ENCODE peak calls at places on chromosomes 16 and 17, in four cellular contexts. C is astrocyte of the spinal cord, I is brain microvascular endothelial cell, W is H9. H is an unnamed sample.

GRCh38 chr17:64252831-64253230 is 10.2 kb downstream of the TEX2 start:
- DNase-seq in C (no peak), I (no peak), W (no peak), H (no peak)

GRCh38 chr17:47297661-47298400 is 25.9 kb upstream of the EFCAB13 start:
- DNase-seq in C (no peak), I (no peak), W (no peak), H (no peak)

GRCh38 chr16:87203060-87203656 is 114.0 kb downstream of the C16orf95 start:
- DNase-seq in C (peak), I (peak), W (peak), H (peak)

GRCh38 chr17:35341465-35341992 is 31.9 kb downstream of the SLFN11 start:
- DNase-seq in C (no peak), I (no peak), W (no peak), H (no peak)

GRCh38 chr16:12092347-12092882 is 115.9 kb downstream of the SNX29 start:
- DNase-seq in C (peak), I (peak), W (no peak), H (no peak)

GRCh38 chr16:87108941-87109340 is 208.3 kb downstream of the C16orf95 start:
- DNase-seq in C (no peak), I (peak), W (no peak), H (no peak)

GRCh38 chr17:43401293-43401692 is 2.5 kb downstream of the ARL4D start:
- DNase-seq in C (peak), I (peak), W (no peak), H (peak)

GRCh38 chr16:85403693-85404092 is 209.4 kb upstream of the GSE1 start:
- DNase-seq in C (no peak), I (no peak), W (no peak), H (peak)

GRCh38 chr16:87391324-87391949 is 699 bp upstream of the MAP1LC3B start:
- DNase-seq in C (no peak), I (no peak), W (peak), H (peak)

GRCh38 chr17:48174833-48175232 is 67.3 kb downstream of the SNX11 start:
- DNase-seq in C (no peak), I (no peak), W (no peak), H (no peak)

GRCh38 chr17:49363251-49363650 is 1.2 kb upstream of the ZNF652 start:
- DNase-seq in C (no peak), I (no peak), W (no peak), H (no peak)

GRCh38 chr17:49369089-49369488 is 7.0 kb upstream of the ZNF652 start:
- DNase-seq in C (no peak), I (no peak), W (peak), H (no peak)

GRCh38 chr17:49362723-49363117 is 670 bp upstream of the ZNF652 start:
- DNase-seq in C (peak), I (no peak), W (no peak), H (no peak)

GRCh38 chr17:49364119-49364518 is 2.1 kb upstream of the ZNF652 start:
- DNase-seq in C (no peak), I (no peak), W (no peak), H (no peak)

GRCh38 chr17:49365667-49366066 is 3.6 kb upstream of the ZNF652 start:
- DNase-seq in C (peak), I (no peak), W (peak), H (peak)
- TF ChIP-seq CTCF in C (peak), I (peak), W (peak), H (no peak)

GRCh38 chr17:45433136-45433535 is 466 bp upstream of the ARHGAP27 start:
- DNase-seq in C (no peak), I (no peak), W (no peak), H (no peak)

GRCh38 chr17:45430738-45431530 is 1.7 kb downstream of the ARHGAP27 start:
- DNase-seq in C (no peak), I (no peak), W (peak), H (peak)

GRCh38 chr17:45432405-45433113 is at the start of gene ARHGAP27:
- DNase-seq in C (no peak), I (no peak), W (peak), H (peak)

GRCh38 chr17:45430006-45430737 is 2.5 kb downstream of the ARHGAP27 start:
- DNase-seq in C (no peak), I (no peak), W (peak), H (no peak)

DNA sequence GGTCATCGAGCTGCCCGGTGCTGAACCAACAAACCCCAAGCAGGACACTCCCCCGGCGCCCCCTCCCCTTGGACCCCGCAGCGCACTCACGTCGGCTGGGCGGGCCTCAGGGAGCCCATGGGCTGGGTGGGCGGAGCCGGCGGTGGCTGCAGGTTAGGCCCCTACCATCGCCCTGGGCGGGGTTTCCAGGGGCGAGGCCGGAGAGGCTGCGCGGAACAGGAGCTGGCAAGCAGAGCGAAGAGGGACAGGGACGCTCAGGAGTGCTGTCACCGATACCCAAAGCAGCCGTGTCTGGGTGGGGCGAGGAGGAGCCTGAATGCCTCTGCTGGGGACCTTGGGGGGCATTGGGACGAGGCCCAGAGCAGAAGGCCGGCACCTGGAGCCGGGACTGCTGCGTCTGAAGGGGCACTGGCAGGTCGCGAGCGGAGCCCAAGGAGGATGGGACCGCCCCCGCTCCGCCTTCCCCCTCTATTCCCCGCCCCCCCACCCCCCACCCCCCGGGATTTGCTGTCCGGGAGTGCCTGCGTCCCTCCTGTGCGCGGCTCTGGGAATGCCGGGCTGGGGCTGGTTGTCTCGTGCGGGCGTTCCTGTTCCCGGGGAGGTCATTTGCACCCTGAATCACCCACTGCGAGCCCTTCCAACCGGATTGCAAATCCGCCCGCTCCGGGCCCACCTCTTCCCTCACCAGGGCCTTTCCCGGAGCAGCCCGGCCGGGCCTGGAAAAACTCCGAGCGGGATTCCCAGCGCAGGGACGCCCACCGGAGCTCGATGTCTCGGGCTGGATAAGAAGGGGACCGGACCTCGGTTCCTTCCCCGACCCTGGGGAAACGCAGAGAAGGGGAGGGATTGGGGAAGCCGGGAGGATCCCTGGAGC is 902 bp downstream of the ARHGAP27 start:
- DNase-seq in C (no peak), I (no peak), W (peak), H (peak)
- TF ChIP-seq CTCF in C (no peak), I (no peak), W (no peak), H (no peak)

DNA sequence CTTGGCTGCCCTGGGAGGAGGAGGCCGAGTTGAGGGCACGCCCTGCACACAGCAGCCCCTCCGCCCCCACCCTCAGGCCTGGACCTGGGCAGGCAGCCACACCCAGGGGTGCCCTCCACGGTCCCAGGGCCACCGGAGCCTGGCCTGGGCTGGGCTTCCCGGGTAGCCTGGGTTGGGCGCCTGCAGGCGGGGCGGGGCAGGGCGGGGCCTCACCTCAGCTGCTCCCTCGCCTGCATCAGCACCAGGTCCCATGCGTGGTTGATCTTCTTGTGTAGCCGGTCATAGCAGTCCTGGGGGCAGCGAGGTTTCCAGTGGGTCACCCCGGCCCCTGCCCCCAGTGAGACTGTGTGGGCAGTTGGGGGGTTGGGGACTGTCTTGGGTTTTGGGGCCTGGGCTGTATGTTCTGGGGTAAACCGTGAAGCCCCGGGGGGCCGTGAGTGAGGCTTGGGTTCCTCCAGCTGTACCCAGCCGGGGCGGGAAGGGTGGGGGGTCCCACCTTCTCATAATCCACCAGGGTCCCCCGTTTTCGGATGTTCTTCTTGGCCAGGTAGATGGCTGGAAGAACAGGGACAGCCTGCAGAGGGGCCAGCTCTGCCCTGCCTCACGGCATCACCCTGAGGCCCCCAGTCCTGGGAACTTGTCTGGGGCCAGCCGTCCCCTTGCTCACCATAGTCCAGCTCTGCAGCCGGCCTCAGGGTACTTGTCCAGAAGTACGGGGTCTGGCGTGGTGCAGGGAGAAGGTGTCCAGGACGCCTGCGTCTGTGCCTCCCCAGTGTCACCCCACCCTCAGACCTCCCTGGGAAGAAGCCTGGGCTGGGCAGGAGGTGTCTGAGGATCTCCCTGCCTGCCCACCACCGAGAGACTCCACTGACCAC is 2.0 kb downstream of the RGS11 start:
- DNase-seq in C (no peak), I (no peak), W (no peak), H (peak)
- TF ChIP-seq CTCF in C (no peak), I (no peak), W (no peak), H (no peak)

GRCh38 chr16:8655184-8655717 is 19.2 kb upstream of the ABAT start:
- DNase-seq in C (peak), I (peak), W (peak), H (peak)
- TF ChIP-seq CTCF in C (peak), I (peak), W (peak), H (peak)

GRCh38 chr16:70605284-70605659 is 41.1 kb upstream of the IL34 start:
- DNase-seq in C (no peak), I (no peak), W (no peak), H (no peak)

GRCh38 chr16:70604407-70605283 is 41.7 kb upstream of the IL34 start:
- DNase-seq in C (no peak), I (no peak), W (no peak), H (no peak)

GRCh38 chr16:70601576-70602575 is 44.5 kb upstream of the IL34 start:
- DNase-seq in C (peak), I (peak), W (no peak), H (no peak)

GRCh38 chr16:70600730-70601129 is 45.6 kb upstream of the IL34 start:
- DNase-seq in C (no peak), I (no peak), W (no peak), H (no peak)

DNA sequence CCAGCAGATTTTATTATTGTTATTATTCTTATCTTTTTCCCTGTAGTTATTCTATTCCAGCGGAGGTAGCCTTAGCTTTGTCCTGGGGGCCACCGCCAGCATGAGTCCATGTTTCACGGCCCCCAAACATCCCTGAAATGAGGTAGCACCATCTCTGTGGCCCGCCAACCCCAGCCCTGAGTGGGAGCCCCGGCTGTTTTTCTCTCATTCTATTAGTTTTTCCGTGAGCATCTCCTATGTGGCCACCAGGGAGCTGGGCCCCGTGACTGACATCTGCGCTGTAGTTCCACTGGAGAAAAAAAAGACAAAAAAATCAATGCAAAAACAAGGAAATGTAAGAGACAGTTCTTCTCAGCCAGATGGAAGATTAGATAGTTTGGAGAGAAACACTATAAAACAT is 43.5 kb upstream of the IL34 start:
- DNase-seq in C (no peak), I (no peak), W (no peak), H (no peak)
- TF ChIP-seq CTCF in C (no peak), I (peak), W (no peak), H (no peak)

GRCh38 chr17:77558846-77559626 is 399.5 kb upstream of the TNRC6C start:
- DNase-seq in C (no peak), I (no peak), W (no peak), H (no peak)
- TF ChIP-seq CTCF in C (no peak), I (no peak), W (no peak), H (no peak)

GRCh38 chr17:51166987-51167931 is 1.0 kb downstream of the NME2 start:
- DNase-seq in C (peak), I (no peak), W (peak), H (peak)
- TF ChIP-seq CTCF in C (peak), I (peak), W (peak), H (peak)

GRCh38 chr17:29766796-29767327 is 144.2 kb upstream of the CORO6 start:
- DNase-seq in C (no peak), I (no peak), W (no peak), H (no peak)

GRCh38 chr17:29769225-29769624 is 146.5 kb upstream of the CORO6 start:
- DNase-seq in C (no peak), I (no peak), W (no peak), H (no peak)

GRCh38 chr17:29776026-29776425 is 153.3 kb upstream of the CORO6 start:
- DNase-seq in C (no peak), I (no peak), W (no peak), H (no peak)

GRCh38 chr17:29772981-29773380 is 150.3 kb upstream of the CORO6 start:
- DNase-seq in C (no peak), I (no peak), W (no peak), H (no peak)

DNA sequence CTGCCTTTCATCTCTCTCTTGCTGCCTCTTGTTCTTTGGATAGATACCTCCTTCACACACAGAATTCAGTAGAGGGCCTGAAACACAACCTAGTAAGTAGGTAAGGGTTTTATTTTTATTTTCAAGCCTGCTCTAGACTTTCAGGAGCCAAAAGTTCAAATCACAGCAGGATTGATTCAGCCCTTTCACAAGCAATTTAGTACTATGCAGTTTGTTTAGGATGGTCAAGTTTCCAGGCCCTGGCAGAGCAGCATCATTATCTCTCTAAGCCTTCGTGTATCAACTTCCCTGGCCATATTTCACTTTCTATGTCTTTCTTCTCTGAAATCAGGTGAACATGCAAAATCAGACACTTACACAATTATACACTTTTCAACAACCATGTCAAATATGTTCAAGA is 148.8 kb upstream of the CORO6 start:
- DNase-seq in C (peak), I (no peak), W (no peak), H (no peak)
- TF ChIP-seq CTCF in C (no peak), I (no peak), W (no peak), H (no peak)

GRCh38 chr17:54013117-54013516 is 190.4 kb downstream of the KIF2B start:
- DNase-seq in C (no peak), I (no peak), W (no peak), H (no peak)
- TF ChIP-seq CTCF in C (no peak), I (no peak), W (peak), H (no peak)